ENCODE peak calls at places on chromosome 3, in five cellular contexts. One of them, this sample, is unnamed.

GRCh38 chr3:101081990-101082389 is 88.8 kb upstream of the ABI3BP start:
- DNase-seq in stimulated activated CD4-positive, alpha-beta T cell treated with anti-CD3 and anti-CD28 coated beads, Interleukin-2, amount 100 ng/mL, for 24 hours: no peak
- DNase-seq in stimulated activated effector memory CD8-positive, alpha-beta T cell treated with anti-CD3 and anti-CD28 coated beads, Interleukin-12 subunit alpha, Interleukin-12 subunit beta, amount 100 ng/mL, for 72 hours: no peak
- DNase-seq in LoVo: no peak
- DNase-seq in RKO: no peak
- DNase-seq in this sample: no peak

GRCh38 chr3:183824761-183825379 is 507 bp downstream of the MAP6D1 start:
- DNase-seq in stimulated activated effector memory CD8-positive, alpha-beta T cell treated with anti-CD3 and anti-CD28 coated beads, Interleukin-12 subunit alpha, Interleukin-12 subunit beta, amount 100 ng/mL, for 72 hours: peak; percentile 67
- DNase-seq in RKO: peak; percentile 49
- DNase-seq in LoVo: no peak
- DNase-seq in stimulated activated CD4-positive, alpha-beta T cell treated with anti-CD3 and anti-CD28 coated beads, Interleukin-2, amount 100 ng/mL, for 24 hours: no peak
- DNase-seq in this sample: peak; percentile 86

GRCh38 chr3:25820372-25820771 is 30.5 kb downstream of the OXSM start:
- DNase-seq in stimulated activated effector memory CD8-positive, alpha-beta T cell treated with anti-CD3 and anti-CD28 coated beads, Interleukin-12 subunit alpha, Interleukin-12 subunit beta, amount 100 ng/mL, for 72 hours: no peak
- DNase-seq in LoVo: no peak
- DNase-seq in RKO: peak; percentile 78
- DNase-seq in stimulated activated CD4-positive, alpha-beta T cell treated with anti-CD3 and anti-CD28 coated beads, Interleukin-2, amount 100 ng/mL, for 24 hours: no peak
- DNase-seq in this sample: peak; percentile 4

GRCh38 chr3:113557374-113557773 is 25.0 kb downstream of the SIDT1 start:
- DNase-seq in RKO: peak; percentile 33
- DNase-seq in stimulated activated effector memory CD8-positive, alpha-beta T cell treated with anti-CD3 and anti-CD28 coated beads, Interleukin-12 subunit alpha, Interleukin-12 subunit beta, amount 100 ng/mL, for 72 hours: no peak
- DNase-seq in stimulated activated CD4-positive, alpha-beta T cell treated with anti-CD3 and anti-CD28 coated beads, Interleukin-2, amount 100 ng/mL, for 24 hours: no peak
- DNase-seq in LoVo: peak; percentile 81
- DNase-seq in this sample: no peak

GRCh38 chr3:101066776-101067175 is 73.6 kb upstream of the ABI3BP start:
- DNase-seq in RKO: no peak
- DNase-seq in stimulated activated CD4-positive, alpha-beta T cell treated with anti-CD3 and anti-CD28 coated beads, Interleukin-2, amount 100 ng/mL, for 24 hours: no peak
- DNase-seq in stimulated activated effector memory CD8-positive, alpha-beta T cell treated with anti-CD3 and anti-CD28 coated beads, Interleukin-12 subunit alpha, Interleukin-12 subunit beta, amount 100 ng/mL, for 72 hours: no peak
- DNase-seq in LoVo: no peak
- DNase-seq in this sample: no peak

GRCh38 chr3:161050929-161051328 is 54.2 kb downstream of the B3GALNT1 start:
- DNase-seq in RKO: no peak
- DNase-seq in LoVo: no peak
- DNase-seq in stimulated activated CD4-positive, alpha-beta T cell treated with anti-CD3 and anti-CD28 coated beads, Interleukin-2, amount 100 ng/mL, for 24 hours: no peak
- DNase-seq in stimulated activated effector memory CD8-positive, alpha-beta T cell treated with anti-CD3 and anti-CD28 coated beads, Interleukin-12 subunit alpha, Interleukin-12 subunit beta, amount 100 ng/mL, for 72 hours: no peak
- DNase-seq in this sample: no peak

GRCh38 chr3:188169826-188170455 is 16.0 kb downstream of the LPP start:
- DNase-seq in LoVo: no peak
- DNase-seq in stimulated activated effector memory CD8-positive, alpha-beta T cell treated with anti-CD3 and anti-CD28 coated beads, Interleukin-12 subunit alpha, Interleukin-12 subunit beta, amount 100 ng/mL, for 72 hours: no peak
- DNase-seq in stimulated activated CD4-positive, alpha-beta T cell treated with anti-CD3 and anti-CD28 coated beads, Interleukin-2, amount 100 ng/mL, for 24 hours: no peak
- DNase-seq in RKO: no peak
- DNase-seq in this sample: no peak

GRCh38 chr3:38119802-38120689 is 16.9 kb downstream of the ACAA1 start:
- DNase-seq in RKO: no peak
- DNase-seq in stimulated activated CD4-positive, alpha-beta T cell treated with anti-CD3 and anti-CD28 coated beads, Interleukin-2, amount 100 ng/mL, for 24 hours: no peak
- DNase-seq in LoVo: no peak
- DNase-seq in stimulated activated effector memory CD8-positive, alpha-beta T cell treated with anti-CD3 and anti-CD28 coated beads, Interleukin-12 subunit alpha, Interleukin-12 subunit beta, amount 100 ng/mL, for 72 hours: no peak
- DNase-seq in this sample: peak; percentile 22

GRCh38 chr3:4588410-4588809 is 95.3 kb downstream of the ITPR1 start:
- DNase-seq in LoVo: no peak
- DNase-seq in stimulated activated CD4-positive, alpha-beta T cell treated with anti-CD3 and anti-CD28 coated beads, Interleukin-2, amount 100 ng/mL, for 24 hours: no peak
- DNase-seq in stimulated activated effector memory CD8-positive, alpha-beta T cell treated with anti-CD3 and anti-CD28 coated beads, Interleukin-12 subunit alpha, Interleukin-12 subunit beta, amount 100 ng/mL, for 72 hours: no peak
- DNase-seq in RKO: peak; percentile 20
- DNase-seq in this sample: no peak

GRCh38 chr3:53236112-53236841 is 19.5 kb downstream of the TKT start:
- DNase-seq in stimulated activated effector memory CD8-positive, alpha-beta T cell treated with anti-CD3 and anti-CD28 coated beads, Interleukin-12 subunit alpha, Interleukin-12 subunit beta, amount 100 ng/mL, for 72 hours: no peak
- DNase-seq in RKO: peak; percentile 58
- DNase-seq in stimulated activated CD4-positive, alpha-beta T cell treated with anti-CD3 and anti-CD28 coated beads, Interleukin-2, amount 100 ng/mL, for 24 hours: no peak
- DNase-seq in LoVo: peak; percentile 67
- DNase-seq in this sample: peak; percentile 77